ENCODE peak calls at places on chromosomes 7 and 10, in six cellular contexts. Q is foreskin fibroblast, Y is T-helper 1 cell, E is ureter, Z is M059J, N is astrocyte of the spinal cord. R is an unnamed sample.

GRCh38 chr10:71632200-71632820 is 87.3 kb downstream of the C10orf105 start:
- DNase-seq in Q (no peak), Y (no peak), E (no peak), Z (no peak), N (no peak), R (no peak)

GRCh38 chr10:126917975-126918908 is 13.0 kb downstream of the DOCK1 start:
- DNase-seq in Q (no peak), Y (no peak), E (no peak), Z (no peak), N (no peak), R (no peak)

GRCh38 chr7:99406557-99406956 is 1.8 kb downstream of the PDAP1 start:
- DNase-seq in Q (no peak), Y (no peak), E (no peak), Z (no peak), N (no peak), R (no peak)

GRCh38 chr10:73340121-73340520 is 18.5 kb downstream of the CFAP70 start:
- DNase-seq in Q (no peak), Y (no peak), E (no peak), Z (peak; percentile 43), N (no peak), R (no peak)

GRCh38 chr10:30505543-30506298 is 71.7 kb downstream of the MAP3K8 start:
- DNase-seq in Q (no peak), Y (no peak), E (no peak), Z (no peak), N (no peak), R (no peak)

GRCh38 chr10:77415311-77415960 is 222.2 kb downstream of the KCNMA1 start:
- DNase-seq in Q (no peak), Y (no peak), E (no peak), Z (peak; percentile 31), N (no peak), R (no peak)

GRCh38 chr7:37524056-37524455 is 75.4 kb upstream of the ELMO1 start:
- DNase-seq in Q (no peak), Y (no peak), E (no peak), Z (no peak), N (no peak), R (no peak)

GRCh38 chr7:152054377-152055230 is 29.1 kb downstream of the GALNT11 start:
- DNase-seq in Q (peak; percentile 88), Y (no peak), E (no peak), Z (no peak), N (peak; percentile 70), R (no peak)

GRCh38 chr7:105354383-105354782 is 34.3 kb downstream of the SRPK2 start:
- DNase-seq in Q (peak; percentile 27), Y (no peak), E (no peak), Z (no peak), N (no peak), R (no peak)

GRCh38 chr7:11607676-11608075 is 224.3 kb downstream of the THSD7A start:
- DNase-seq in Q (no peak), Y (no peak), E (no peak), Z (no peak), N (no peak), R (no peak)

GRCh38 chr7:22049848-22050247 is 104.1 kb upstream of the CDCA7L start:
- DNase-seq in Q (no peak), Y (no peak), E (no peak), Z (no peak), N (no peak), R (no peak)

GRCh38 chr10:77036993-77037734 is 600.4 kb downstream of the KCNMA1 start:
- DNase-seq in Q (no peak), Y (no peak), E (no peak), Z (peak; percentile 11), N (peak; percentile 15), R (no peak)

GRCh38 chr7:495761-496321 is 23.8 kb downstream of the PDGFA start:
- DNase-seq in Q (no peak), Y (no peak), E (no peak), Z (no peak), N (no peak), R (no peak)

GRCh38 chr7:107854989-107855388 is 36.0 kb upstream of the DLD start:
- DNase-seq in Q (peak; percentile 77), Y (no peak), E (no peak), Z (peak; percentile 73), N (no peak), R (no peak)

GRCh38 chr10:89171996-89172395 is 35.1 kb downstream of the CH25H start:
- DNase-seq in Q (peak; percentile 86), Y (no peak), E (no peak), Z (peak; percentile 35), N (no peak), R (no peak)

GRCh38 chr7:137978464-137979237 is 23.2 kb downstream of the CREB3L2 start:
- DNase-seq in Q (peak; percentile 98), Y (no peak), E (no peak), Z (peak; percentile 99), N (peak; percentile 97), R (no peak)

GRCh38 chr10:123132576-123133477 is 2.9 kb upstream of the HMX3 start:
- DNase-seq in Q (peak; percentile 90), Y (peak; percentile 86), E (peak; percentile 89), Z (peak; percentile 76), N (peak; percentile 78), R (peak; percentile 79)

GRCh38 chr10:75375828-75376227 is 25.7 kb downstream of the ZNF503 start:
- DNase-seq in Q (no peak), Y (no peak), E (no peak), Z (no peak), N (no peak), R (no peak)

GRCh38 chr7:33854951-33855350 is 50.4 kb upstream of the BMPER start:
- DNase-seq in Q (peak; percentile 91), Y (no peak), E (no peak), Z (peak; percentile 97), N (peak; percentile 81), R (no peak)

GRCh38 chr10:132396495-132397035 is 435 bp upstream of the PWWP2B start:
- DNase-seq in Q (peak; percentile 81), Y (peak; percentile 54), E (no peak), Z (peak; percentile 37), N (no peak), R (no peak)

GRCh38 chr10:14727389-14727918 is 47.2 kb downstream of the FAM107B start:
- DNase-seq in Q (no peak), Y (no peak), E (no peak), Z (no peak), N (no peak), R (no peak)

GRCh38 chr10:132185601-132186487 is 904 bp upstream of the DPYSL4 start:
- DNase-seq in Q (peak; percentile 67), Y (peak; percentile 55), E (peak; percentile 63), Z (no peak), N (peak; percentile 5), R (no peak)

GRCh38 chr10:4820804-4821401 is 5.1 kb upstream of the AKR1E2 start:
- DNase-seq in Q (no peak), Y (no peak), E (no peak), Z (no peak), N (peak; percentile 48), R (no peak)

GRCh38 chr7:18354686-18355085 is 140.9 kb upstream of the HDAC9 start:
- DNase-seq in Q (no peak), Y (no peak), E (no peak), Z (peak; percentile 55), N (peak; percentile 12), R (no peak)

GRCh38 chr7:149704507-149704906 is 68.9 kb downstream of the ZNF467 start:
- DNase-seq in Q (no peak), Y (no peak), E (no peak), Z (no peak), N (no peak), R (no peak)

GRCh38 chr7:112981966-112982365 is 104.7 kb downstream of the GPR85 start:
- DNase-seq in Q (no peak), Y (no peak), E (no peak), Z (no peak), N (no peak), R (no peak)

GRCh38 chr10:22550732-22551131 is 163.6 kb downstream of the PIP4K2A start:
- DNase-seq in Q (peak; percentile 31), Y (peak; percentile 68), E (no peak), Z (peak; percentile 6), N (peak; percentile 20), R (peak; percentile 64)

GRCh38 chr7:115300228-115300870 is 378.5 kb downstream of the MDFIC start:
- DNase-seq in Q (peak; percentile 74), Y (no peak), E (no peak), Z (no peak), N (no peak), R (no peak)

GRCh38 chr10:115355162-115355760 is 262.1 kb downstream of the ATRNL1 start:
- DNase-seq in Q (peak; percentile 79), Y (no peak), E (peak; percentile 50), Z (peak; percentile 65), N (peak; percentile 76), R (no peak)

GRCh38 chr10:15627617-15628196 is 92.0 kb downstream of the ITGA8 start:
- DNase-seq in Q (peak; percentile 44), Y (no peak), E (no peak), Z (peak; percentile 71), N (no peak), R (no peak)

GRCh38 chr7:54345746-54346145 is 196.4 kb upstream of the VSTM2A start:
- DNase-seq in Q (no peak), Y (no peak), E (no peak), Z (no peak), N (peak; percentile 16), R (no peak)

GRCh38 chr10:70283071-70283444 is 746 bp downstream of the NPFFR1 start:
- DNase-seq in Q (no peak), Y (no peak), E (no peak), Z (no peak), N (no peak), R (no peak)

GRCh38 chr10:101066146-101066889 is 4.5 kb downstream of the KAZALD1 start:
- DNase-seq in Q (peak; percentile 95), Y (peak; percentile 44), E (peak; percentile 77), Z (peak; percentile 83), N (peak; percentile 38), R (no peak)

GRCh38 chr7:108449577-108449920 is 6.7 kb downstream of the NRCAM start:
- DNase-seq in Q (no peak), Y (no peak), E (no peak), Z (no peak), N (no peak), R (no peak)

GRCh38 chr7:132858251-132858650 is 223.6 kb downstream of the CHCHD3 start:
- DNase-seq in Q (no peak), Y (no peak), E (no peak), Z (no peak), N (no peak), R (no peak)

GRCh38 chr7:76296743-76297740 is 5.4 kb upstream of the HSPB1 start:
- DNase-seq in Q (peak; percentile 94), Y (no peak), E (peak; percentile 88), Z (peak; percentile 46), N (peak; percentile 66), R (no peak)

GRCh38 chr7:69708857-69709256 is 110.6 kb downstream of the AUTS2 start:
- DNase-seq in Q (peak; percentile 2), Y (no peak), E (no peak), Z (peak; percentile 70), N (peak; percentile 17), R (no peak)

GRCh38 chr10:121241337-121241736 is 356.9 kb downstream of the FGFR2 start:
- DNase-seq in Q (no peak), Y (no peak), E (no peak), Z (no peak), N (no peak), R (no peak)

GRCh38 chr10:78605800-78606350 is 462.9 kb upstream of the ZMIZ1 start:
- DNase-seq in Q (no peak), Y (no peak), E (no peak), Z (peak; percentile 66), N (no peak), R (no peak)

GRCh38 chr10:70753841-70754621 is 31.1 kb downstream of the TBATA start:
- DNase-seq in Q (no peak), Y (no peak), E (no peak), Z (no peak), N (peak; percentile 24), R (no peak)